ENCODE peak calls at places on chromosomes 6 and 20, in nine cellular contexts. A, R, H, N, G, J, D, V and X are unnamed samples.
A peak's percentile ranks its signal among the peaks of the same experiment; 100 is the strongest.

GRCh38 chr6:25250878-25251277 is 28.3 kb upstream of the CARMIL1 start:
- DNase-seq in R (no peak), D (no peak), H (no peak), N (no peak), A (peak; percentile 48), J (no peak), G (no peak), V (no peak), X (no peak)

GRCh38 chr6:63395388-63395787 is 75.6 kb upstream of the LGSN start:
- DNase-seq in R (no peak), J (no peak), V (no peak), G (no peak), D (no peak), N (no peak), A (no peak), H (no peak), X (no peak)

GRCh38 chr6:72675396-72675795 is 53.5 kb downstream of the KCNQ5 start:
- DNase-seq in R (no peak), G (no peak), J (no peak), A (peak; percentile 31), V (no peak), H (no peak), D (no peak), N (no peak), X (no peak)

GRCh38 chr6:23446394-23447001 is 679.5 kb upstream of the NRSN1 start:
- DNase-seq in N (no peak), V (no peak), H (no peak), R (peak; percentile 63), A (peak; percentile 33), G (no peak), D (no peak), J (no peak), X (no peak)

GRCh38 chr6:20608371-20608770 is 74.1 kb downstream of the CDKAL1 start:
- DNase-seq in A (no peak), N (no peak), G (no peak), H (no peak), J (no peak), V (no peak), R (no peak), D (no peak), X (no peak)

GRCh38 chr6:139515511-139515910 is 141.1 kb upstream of the CITED2 start:
- DNase-seq in G (no peak), H (no peak), N (no peak), J (no peak), V (no peak), A (peak; percentile 58), R (no peak), D (no peak), X (no peak)

GRCh38 chr20:46458891-46459750 is 52.7 kb upstream of the ELMO2 start:
- DNase-seq in V (no peak), H (no peak), D (no peak), J (no peak), R (peak; percentile 6), A (no peak), G (no peak), N (peak; percentile 76), X (peak; percentile 35)

GRCh38 chr6:7392402-7392801 is 2.8 kb downstream of the RIOK1 start:
- DNase-seq in G (no peak), D (no peak), V (no peak), A (peak; percentile 22), N (no peak), R (peak; percentile 4), H (peak; percentile 12), J (no peak), X (no peak)

GRCh38 chr20:38918172-38918571 is 8.0 kb upstream of the FAM83D start:
- DNase-seq in H (no peak), D (no peak), N (no peak), J (no peak), R (no peak), G (no peak), V (no peak), A (no peak), X (no peak)

GRCh38 chr6:8888468-8888867 is 453.1 kb upstream of the SLC35B3 start:
- DNase-seq in D (no peak), R (no peak), V (no peak), G (no peak), A (peak; percentile 18), N (no peak), H (peak; percentile 33), J (no peak), X (no peak)

GRCh38 chr6:155142163-155142901 is 121.5 kb upstream of the CLDN20 start:
- DNase-seq in D (no peak), R (peak; percentile 22), J (no peak), H (no peak), A (no peak), V (no peak), N (no peak), G (no peak), X (no peak)